ENCODE peak calls at places on chromosomes 4 and X, in seven cellular contexts. Z is smooth muscle cell of the brain vasculature, B is amniotic stem cell, R is thoracic aorta, Y is pancreas, L is mucosa of gallbladder, O is endothelial cell of umbilical vein. P is an unnamed sample.

GRCh38 chr4:88818650-88819470 is 121.2 kb upstream of the NAP1L5 start:
- DNase-seq in Z (no peak), B (peak; percentile 9), R (no peak), Y (no peak), L (peak; percentile 54), O (peak; percentile 75), P (no peak)

GRCh38 chr4:38189445-38189844 is 229.2 kb downstream of the PTTG2 start:
- DNase-seq in Z (peak; percentile 52), B (peak; percentile 14), R (peak; percentile 29), Y (no peak), L (no peak), O (peak; percentile 71), P (no peak)

GRCh38 chrX:116379854-116380253 is 56.6 kb upstream of the SLC6A14 start:
- DNase-seq in Z (no peak), B (no peak), R (no peak), Y (no peak), L (peak; percentile 19), O (peak; percentile 0), P (no peak)

GRCh38 chrX:76957485-76957884 is 489.7 kb upstream of the FGF16 start:
- DNase-seq in Z (no peak), B (no peak), R (no peak), Y (no peak), L (no peak), O (no peak), P (no peak)

GRCh38 chr4:2843909-2844584 is 403 bp downstream of the ADD1 start:
- DNase-seq in Z (no peak), B (no peak), R (no peak), Y (peak; percentile 62), L (peak; percentile 31), O (peak; percentile 49), P (peak; percentile 77)

GRCh38 chrX:47231167-47231566 is 1.6 kb upstream of the USP11 start:
- DNase-seq in Z (no peak), B (no peak), R (no peak), Y (no peak), L (no peak), O (no peak), P (no peak)

GRCh38 chr4:89308161-89308500 is 531 bp upstream of the GPRIN3 start:
- DNase-seq in Z (no peak), B (no peak), R (no peak), Y (no peak), L (no peak), O (no peak), P (no peak)

GRCh38 chr4:130632731-130633604 is 1537.0 kb downstream of the C4orf33 start:
- DNase-seq in Z (peak; percentile 82), B (no peak), R (no peak), Y (no peak), L (no peak), O (no peak), P (no peak)

GRCh38 chr4:104123021-104123420 is 371.7 kb downstream of the CXXC4 start:
- DNase-seq in Z (no peak), B (no peak), R (no peak), Y (no peak), L (no peak), O (no peak), P (no peak)

GRCh38 chr4:168076989-168077725 is 15.2 kb upstream of the ANXA10 start:
- DNase-seq in Z (peak; percentile 47), B (peak; percentile 25), R (no peak), Y (peak; percentile 47), L (peak; percentile 63), O (peak; percentile 81), P (peak; percentile 76)

GRCh38 chrX:69618803-69619202 is 2.9 kb downstream of the EDA start:
- DNase-seq in Z (no peak), B (no peak), R (no peak), Y (no peak), L (no peak), O (peak; percentile 4), P (no peak)

GRCh38 chr4:169272265-169272886 is 1.6 kb upstream of the SH3RF1 start:
- DNase-seq in Z (no peak), B (peak; percentile 71), R (no peak), Y (no peak), L (no peak), O (peak; percentile 28), P (no peak)

GRCh38 chr4:147740176-147740575 is 8.3 kb downstream of the ARHGAP10 start:
- DNase-seq in Z (no peak), B (no peak), R (no peak), Y (no peak), L (no peak), O (no peak), P (no peak)

GRCh38 chr4:53455766-53456165 is 78.3 kb downstream of the FIP1L1 start:
- DNase-seq in Z (no peak), B (no peak), R (no peak), Y (no peak), L (no peak), O (no peak), P (no peak)

GRCh38 chr4:168408620-168409019 is 71.7 kb downstream of the DDX60L start:
- DNase-seq in Z (peak; percentile 81), B (peak; percentile 69), R (peak; percentile 11), Y (no peak), L (peak; percentile 34), O (peak; percentile 97), P (no peak)

GRCh38 chr4:4384837-4385236 is 2.1 kb upstream of the NSG1 start:
- DNase-seq in Z (no peak), B (no peak), R (no peak), Y (no peak), L (no peak), O (no peak), P (no peak)

GRCh38 chr4:153341575-153342090 is 2.9 kb upstream of the MND1 start:
- DNase-seq in Z (no peak), B (no peak), R (no peak), Y (no peak), L (no peak), O (peak; percentile 71), P (no peak)

GRCh38 chrX:55668084-55668483 is 44.9 kb downstream of the FOXR2 start:
- DNase-seq in Z (no peak), B (no peak), R (no peak), Y (no peak), L (no peak), O (no peak), P (no peak)

GRCh38 chr4:2947926-2948325 is 15.3 kb downstream of the NOP14 start:
- DNase-seq in Z (no peak), B (no peak), R (no peak), Y (peak; percentile 30), L (no peak), O (no peak), P (peak; percentile 22)

GRCh38 chrX:149510386-149510785 is 5.3 kb upstream of the IDS start:
- DNase-seq in Z (no peak), B (no peak), R (no peak), Y (no peak), L (no peak), O (peak; percentile 5), P (no peak)

GRCh38 chr4:86220137-86220536 is 139.7 kb downstream of the MAPK10 start:
- DNase-seq in Z (no peak), B (no peak), R (no peak), Y (no peak), L (no peak), O (peak; percentile 73), P (no peak)

GRCh38 chr4:15906024-15906443 is 32.5 kb downstream of the FGFBP1 start:
- DNase-seq in Z (no peak), B (no peak), R (no peak), Y (peak; percentile 28), L (peak; percentile 68), O (no peak), P (peak; percentile 89)

GRCh38 chr4:139872274-139872673 is 206.7 kb downstream of the MGST2 start:
- DNase-seq in Z (peak; percentile 41), B (peak; percentile 93), R (no peak), Y (no peak), L (no peak), O (peak; percentile 93), P (no peak)

GRCh38 chr4:72094054-72094780 is 62.4 kb downstream of the NPFFR2 start:
- DNase-seq in Z (no peak), B (no peak), R (no peak), Y (no peak), L (no peak), O (no peak), P (no peak)

GRCh38 chrX:136528645-136529315 is 3.2 kb upstream of the VGLL1 start:
- DNase-seq in Z (no peak), B (no peak), R (no peak), Y (no peak), L (no peak), O (no peak), P (no peak)

GRCh38 chr4:136864580-136865185 is 667.6 kb downstream of the PCDH18 start:
- DNase-seq in Z (peak; percentile 62), B (peak; percentile 46), R (no peak), Y (no peak), L (peak; percentile 53), O (peak; percentile 82), P (no peak)

GRCh38 chr4:55029838-55030503 is 95.4 kb downstream of the KDR start:
- DNase-seq in Z (no peak), B (no peak), R (no peak), Y (no peak), L (no peak), O (no peak), P (no peak)

GRCh38 chrX:36983831-36984230 is 24.3 kb upstream of the FAM47C start:
- DNase-seq in Z (no peak), B (no peak), R (no peak), Y (no peak), L (no peak), O (no peak), P (no peak)

GRCh38 chr4:60805500-60806313 is 394.4 kb upstream of the ADGRL3 start:
- DNase-seq in Z (peak; percentile 3), B (peak; percentile 37), R (no peak), Y (no peak), L (no peak), O (no peak), P (peak; percentile 28)

GRCh38 chr4:52203351-52203750 is 152.2 kb downstream of the SPATA18 start:
- DNase-seq in Z (no peak), B (no peak), R (no peak), Y (no peak), L (no peak), O (no peak), P (no peak)

GRCh38 chr4:3296651-3297050 is 3.8 kb downstream of the RGS12 start:
- DNase-seq in Z (no peak), B (no peak), R (no peak), Y (no peak), L (no peak), O (no peak), P (no peak)

P was measured in mucosa of descending colon.